ENCODE peak calls at places on chromosomes 12 and 14, in five cellular contexts. I, K, O, A and C are unnamed samples.
A peak's percentile ranks its signal among the peaks of the same experiment; 100 is the strongest.

GRCh38 chr12:31353730-31354708 is 28.1 kb upstream of the SINHCAF start:
- DNase-seq in A (no peak), O (no peak), I (no peak), K (no peak), C (no peak)

GRCh38 chr12:38427442-38427841 is 110.9 kb downstream of the ALG10B start:
- DNase-seq in O (no peak), K (no peak), A (no peak), I (no peak), C (no peak)

GRCh38 chr12:18446245-18446644 is 184.9 kb downstream of the PIK3C2G start:
- DNase-seq in A (no peak), O (no peak), I (no peak), K (no peak), C (no peak)

GRCh38 chr12:65526311-65526710 is 247.8 kb downstream of the MSRB3 start:
- DNase-seq in I (no peak), K (no peak), O (no peak), A (no peak), C (no peak)

GRCh38 chr14:56724013-56724412 is 86.3 kb downstream of the OTX2 start:
- DNase-seq in A (no peak), K (no peak), I (no peak), O (no peak), C (no peak)

GRCh38 chr12:20950248-20950647 is 139.7 kb downstream of the SLCO1B3 start:
- DNase-seq in O (no peak), A (no peak), K (no peak), I (no peak), C (peak; percentile 24)

GRCh38 chr12:998020-998874 is 7.2 kb downstream of the ERC1 start:
- DNase-seq in I (no peak), O (no peak), A (no peak), K (no peak), C (no peak)

GRCh38 chr14:41607966-41608663 is 1.4 kb downstream of the LRFN5 start:
- DNase-seq in I (no peak), A (peak; percentile 82), K (no peak), O (no peak), C (no peak)

GRCh38 chr14:77612011-77612620 is 4.3 kb downstream of the SPTLC2 start:
- DNase-seq in A (no peak), O (no peak), I (peak; percentile 25), K (no peak), C (no peak)

DNA sequence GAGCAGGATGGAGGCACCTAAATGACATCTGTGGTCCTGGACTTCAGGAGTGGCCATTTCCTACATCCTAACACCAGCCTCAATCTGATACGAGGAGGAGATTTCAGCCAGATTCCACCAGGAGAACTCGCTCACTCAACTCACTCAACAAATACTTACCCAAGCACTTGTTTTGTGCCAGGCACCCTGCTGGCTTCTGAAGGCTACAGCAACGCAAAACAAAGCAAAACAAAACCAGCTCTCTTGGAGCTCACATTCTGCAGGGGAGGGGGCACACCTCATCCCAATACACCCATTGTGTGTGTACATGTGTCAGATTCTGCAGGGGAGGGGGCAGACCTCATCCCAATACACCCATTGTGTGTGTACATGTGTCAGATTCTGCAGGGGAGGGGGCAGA is 144.8 kb downstream of the PIWIL1 start:
- DNase-seq in I (no peak), O (no peak), A (no peak), K (no peak), C (no peak)
- TF ChIP-seq CTCF in I (no peak), O (no peak), A (no peak), K (no peak), C (no peak)

DNA sequence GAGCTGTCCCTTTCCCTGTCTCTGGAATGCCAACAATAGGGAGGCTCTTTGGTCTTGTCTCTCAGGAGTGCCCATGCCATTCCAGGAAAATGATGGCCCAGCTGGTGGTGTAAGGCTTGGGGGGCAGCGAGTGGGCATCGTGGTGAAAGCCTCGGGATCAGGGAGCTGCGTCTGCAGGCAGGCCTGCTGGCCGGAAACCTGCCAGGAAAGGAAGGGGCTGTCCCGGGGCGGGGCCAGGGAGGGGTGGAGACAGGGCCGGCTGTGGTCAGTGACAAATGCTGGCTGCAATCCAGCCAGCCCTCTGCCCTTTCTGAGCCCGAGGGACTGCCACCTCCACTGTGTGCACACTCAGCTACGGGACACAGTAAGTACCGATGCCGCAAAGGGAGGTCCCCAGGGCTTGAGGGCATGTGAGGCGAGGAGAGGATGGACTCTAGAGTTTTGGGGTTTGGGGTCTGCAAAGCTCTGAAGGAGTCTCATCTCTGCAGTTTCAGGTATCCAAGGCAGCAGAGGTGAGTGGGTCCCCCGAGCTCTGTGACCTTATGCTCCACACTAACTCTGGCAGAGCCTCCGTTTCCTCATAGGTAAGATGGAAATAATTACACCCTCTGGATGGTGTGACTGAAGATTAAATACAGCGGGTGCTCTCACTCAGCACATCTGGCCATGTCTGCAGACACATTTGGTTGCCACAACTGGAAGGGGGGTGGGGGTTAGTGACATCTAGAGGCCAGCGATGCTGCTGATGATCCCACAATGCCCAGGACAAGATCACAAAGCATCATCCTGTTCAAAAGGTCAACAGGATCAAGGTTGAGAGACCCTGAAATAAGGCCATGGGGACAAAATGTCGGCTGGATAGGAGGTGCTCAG is at the start of gene SERPINA5:
- DNase-seq in K (no peak), I (no peak), O (no peak), A (peak; percentile 87), C (no peak)
- H3K4me3 ChIP-seq in K (no peak within 1 kb of the TSS), I (no peak within 1 kb of the TSS), O (no peak within 1 kb of the TSS), A (no peak within 1 kb of the TSS), C (no peak within 1 kb of the TSS)

GRCh38 chr12:124556896-124557501 is 10.4 kb downstream of the NCOR2 start:
- DNase-seq in K (no peak), O (no peak), I (no peak), A (no peak), C (no peak)
- TF ChIP-seq CTCF in K (no peak), O (no peak), I (no peak), A (no peak), C (no peak)

GRCh38 chr14:73784988-73785313 is 66.7 kb upstream of the PTGR2 start:
- DNase-seq in K (no peak), I (no peak), O (no peak), A (no peak), C (no peak)
- H3K4me3 ChIP-seq in K (peak overlapping the region; percentile 87), I (peak overlapping the region; percentile 66), O (peak overlapping the region; percentile 88), A (no peak overlapping the region), C (peak overlapping the region; percentile 48)

GRCh38 chr12:55973598-55974307 is at the start of gene RAB5B:
- DNase-seq in I (peak; percentile 100), O (peak; percentile 94), K (peak; percentile 100), A (peak; percentile 100), C (peak; percentile 100)
- TF ChIP-seq CTCF in I (no peak), O (no peak), K (no peak), A (no peak), C (no peak)

GRCh38 chr14:60652674-60653387 is 3.6 kb upstream of the SIX1 start:
- DNase-seq in O (no peak), I (no peak), A (no peak), K (no peak), C (no peak)

GRCh38 chr14:60654303-60654925 is 5.1 kb upstream of the SIX1 start:
- DNase-seq in A (no peak), K (no peak), O (no peak), I (no peak), C (no peak)

GRCh38 chr14:60653709-60654161 is 4.5 kb upstream of the SIX1 start:
- DNase-seq in K (no peak), A (no peak), I (no peak), O (no peak), C (no peak)

GRCh38 chr14:60651936-60652673 is 2.8 kb upstream of the SIX1 start:
- DNase-seq in I (no peak), A (no peak), K (no peak), O (no peak), C (no peak)

GRCh38 chr14:60653388-60653690 is 4.1 kb upstream of the SIX1 start:
- DNase-seq in K (no peak), A (no peak), I (no peak), O (no peak), C (no peak)
- H3K4me3 ChIP-seq in K (peak overlapping the region; percentile 9), A (no peak overlapping the region), I (no peak overlapping the region), O (no peak overlapping the region), C (no peak overlapping the region)